ENCODE peak calls at places on chromosomes 5 and 9, in ten cellular contexts. U is WTC11, Y is H1, G is A549, R is SK-N-SH, M is K562, S is endothelial cell of umbilical vein, N is GM12878, I is HCT116, Q is HepG2. Z is an unnamed sample.

GRCh38 chr9:14993891-14994554 is 83.8 kb upstream of the FREM1 start:
- DNase-seq in R (no peak), I (no peak), N (no peak), U (no peak), G (no peak), M (no peak), Y (no peak), S (peak), Q (no peak), Z (no peak)

GRCh38 chr5:143536364-143536763 is 132.9 kb upstream of the NR3C1 start:
- DNase-seq in Q (peak), I (peak), U (no peak), G (peak), Y (no peak), S (peak), R (no peak), M (no peak), N (no peak), Z (no peak)

GRCh38 chr9:136403538-136403914 is 3.6 kb upstream of the SNAPC4 start:
- DNase-seq in I (no peak), G (no peak), Q (no peak), U (no peak), N (peak), Y (no peak), R (no peak), M (no peak), S (no peak), Z (no peak)

GRCh38 chr5:134509308-134510040 is 16.0 kb upstream of the JADE2 start:
- DNase-seq in G (no peak), S (no peak), U (no peak), Y (no peak), Q (peak), I (peak), M (no peak), R (peak), N (no peak), Z (peak)

GRCh38 chr5:2697446-2698200 is 53.9 kb downstream of the IRX2 start:
- DNase-seq in Y (no peak), M (peak), G (no peak), R (no peak), Q (no peak), I (no peak), N (no peak), U (no peak), S (no peak), Z (no peak)

GRCh38 chr5:40154194-40154593 is 525.5 kb upstream of the PTGER4 start:
- DNase-seq in U (no peak), Q (no peak), M (no peak), I (no peak), G (no peak), N (no peak), R (no peak), Y (no peak), S (no peak), Z (no peak)

GRCh38 chr5:154712518-154713437 is 42.4 kb upstream of the LARP1 start:
- DNase-seq in U (peak), R (no peak), Q (no peak), N (no peak), I (peak), G (no peak), S (no peak), M (no peak), Y (peak), Z (no peak)

GRCh38 chr5:14640765-14641164 is 23.8 kb upstream of the OTULIN start:
- DNase-seq in M (no peak), R (no peak), N (no peak), Q (no peak), Y (no peak), G (no peak), S (no peak), U (peak), I (no peak), Z (no peak)

GRCh38 chr9:137270929-137271695 is 6.4 kb upstream of the TOR4A start:
- DNase-seq in Q (no peak), Y (no peak), S (no peak), R (no peak), G (no peak), U (no peak), M (no peak), N (no peak), I (no peak), Z (no peak)

GRCh38 chr5:82244854-82245635 is 33.1 kb downstream of the RPS23 start:
- DNase-seq in N (no peak), U (no peak), S (no peak), I (no peak), G (no peak), R (no peak), M (peak), Q (peak), Y (no peak), Z (no peak)

GRCh38 chr5:97111004-97111403 is 31.4 kb downstream of the LIX1 start:
- DNase-seq in R (no peak), U (no peak), I (no peak), M (no peak), S (no peak), Y (no peak), Q (no peak), N (no peak), G (no peak), Z (no peak)

GRCh38 chr9:89635007-89635742 is 30.4 kb downstream of the GADD45G start:
- DNase-seq in Q (no peak), M (no peak), U (no peak), Y (no peak), I (no peak), N (no peak), G (no peak), R (no peak), S (no peak), Z (no peak)

GRCh38 chr9:128166169-128166568 is 6.1 kb downstream of the BBLN start:
- DNase-seq in Y (no peak), G (no peak), U (no peak), Q (no peak), R (no peak), I (no peak), N (no peak), S (no peak), M (no peak), Z (no peak)

GRCh38 chr9:115548826-115549225 is 430.9 kb upstream of the TNC start:
- DNase-seq in Q (no peak), N (no peak), G (no peak), U (no peak), M (no peak), Y (no peak), R (no peak), S (no peak), I (no peak), Z (no peak)

GRCh38 chr5:180785151-180785781 is 17.3 kb downstream of the MGAT1 start:
- DNase-seq in S (peak), I (no peak), R (no peak), N (no peak), G (no peak), M (no peak), U (peak), Q (peak), Y (no peak), Z (no peak)

GRCh38 chr5:119417891-119418781 is 34.2 kb upstream of the HSD17B4 start:
- DNase-seq in U (no peak), S (no peak), G (no peak), Q (no peak), M (peak), N (no peak), Y (no peak), R (no peak), I (no peak), Z (peak)

GRCh38 chr9:101764455-101764854 is 26.0 kb upstream of the GRIN3A start:
- DNase-seq in Y (no peak), S (no peak), M (no peak), G (no peak), Q (no peak), R (no peak), I (no peak), N (no peak), U (no peak), Z (no peak)

GRCh38 chr9:37255187-37255586 is 134.8 kb downstream of the ZCCHC7 start:
- DNase-seq in R (no peak), M (no peak), G (no peak), S (no peak), Y (no peak), U (no peak), N (no peak), I (no peak), Q (no peak), Z (no peak)

GRCh38 chr9:90559075-90560073 is 83.2 kb downstream of the DIRAS2 start:
- DNase-seq in N (no peak), U (no peak), Q (no peak), Y (no peak), I (no peak), S (no peak), R (no peak), M (no peak), G (no peak), Z (no peak)

GRCh38 chr5:136133416-136134383 is 1.1 kb downstream of the SMAD5 start:
- DNase-seq in I (no peak), Y (no peak), N (no peak), U (peak), M (peak), G (peak), Q (peak), R (peak), S (peak), Z (peak)

GRCh38 chr5:157603333-157604190 is 28.0 kb upstream of the ADAM19 start:
- DNase-seq in G (peak), S (peak), R (no peak), N (no peak), I (peak), M (no peak), U (no peak), Q (peak), Y (no peak), Z (peak)

GRCh38 chr5:149546974-149547373 is 4.3 kb downstream of the CSNK1A1 start:
- DNase-seq in R (no peak), Y (no peak), U (no peak), Q (no peak), N (no peak), I (no peak), S (no peak), M (no peak), G (no peak), Z (no peak)

GRCh38 chr5:67921004-67921601 is 294.5 kb upstream of the PIK3R1 start:
- DNase-seq in S (no peak), U (no peak), Y (no peak), I (no peak), M (no peak), N (no peak), Q (no peak), G (no peak), R (no peak), Z (no peak)

GRCh38 chr9:7976856-7977255 is 177.3 kb upstream of the DMAC1 start:
- DNase-seq in Y (no peak), I (no peak), Q (no peak), M (no peak), S (no peak), R (no peak), N (no peak), U (no peak), G (no peak), Z (peak)

GRCh38 chr5:80064124-80064523 is 29.0 kb downstream of the THBS4 start:
- DNase-seq in M (no peak), I (no peak), Q (no peak), G (no peak), Y (no peak), R (no peak), N (no peak), S (no peak), U (no peak), Z (no peak)

GRCh38 chr5:180334176-180334575 is 19.0 kb downstream of the GFPT2 start:
- DNase-seq in Y (no peak), Q (no peak), I (no peak), R (no peak), U (no peak), G (no peak), N (no peak), S (no peak), M (no peak), Z (no peak)

DNA sequence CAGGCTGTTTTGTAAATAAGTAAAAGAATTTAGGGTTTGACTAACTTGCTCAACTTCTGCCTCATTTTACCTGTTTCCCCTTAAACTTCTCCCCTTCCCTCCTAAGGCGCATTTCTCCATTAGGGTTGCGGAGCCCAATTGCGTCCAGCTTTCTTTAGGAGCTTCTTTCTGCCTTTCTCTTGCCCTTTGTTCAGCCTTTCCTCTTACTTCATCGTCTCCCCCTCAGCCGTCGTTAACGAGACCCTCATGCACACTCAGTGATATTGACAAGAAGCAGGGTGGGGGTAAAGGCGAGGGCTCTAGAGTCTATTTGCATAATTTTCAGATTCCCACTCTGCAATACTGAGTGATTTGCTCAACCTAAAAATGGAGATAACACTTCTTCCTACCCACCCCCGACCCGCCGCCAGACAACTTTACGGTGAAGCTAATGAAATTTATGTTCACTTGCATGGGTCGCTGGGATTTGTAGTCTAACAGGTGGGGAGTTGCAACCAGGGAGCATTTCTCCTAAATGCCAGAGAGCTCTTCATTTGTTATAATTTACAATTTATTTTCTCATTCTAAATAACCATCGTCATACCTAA is 1.3 kb upstream of the TBC1D2 start:
- DNase-seq in G (no peak), R (peak), M (peak), Q (no peak), I (no peak), U (no peak), Y (no peak), S (no peak), N (no peak), Z (peak)
- TF ChIP-seq MAX in G (no peak), R (no peak), M (no peak), Q (no peak), I (no peak), U (no peak), Y (no peak), S (no peak), N (no peak), Z (no peak)

GRCh38 chr9:35728041-35728971 is 3.7 kb downstream of the TLN1 start:
- DNase-seq in Q (peak), U (peak), S (peak), M (peak), R (no peak), Y (no peak), G (no peak), I (no peak), N (no peak), Z (peak)
- TF ChIP-seq MAX in Q (no peak), U (no peak), S (no peak), M (no peak), R (peak), Y (no peak), G (no peak), I (no peak), N (peak), Z (peak)

GRCh38 chr9:120265791-120266190 is 314.2 kb downstream of the CDK5RAP2 start:
- DNase-seq in G (no peak), Q (no peak), U (no peak), N (no peak), R (no peak), S (no peak), M (no peak), Y (no peak), I (no peak), Z (no peak)
- TF ChIP-seq MAX in G (no peak), Q (no peak), U (no peak), N (no peak), R (no peak), S (no peak), M (no peak), Y (no peak), I (no peak), Z (no peak)

GRCh38 chr5:112738180-112738560 is 485 bp downstream of the APC start:
- DNase-seq in S (no peak), Q (no peak), R (peak), U (no peak), I (no peak), G (no peak), M (peak), N (no peak), Y (no peak), Z (peak)
- TF ChIP-seq MAX in S (no peak), Q (no peak), R (no peak), U (no peak), I (no peak), G (no peak), M (no peak), N (no peak), Y (no peak), Z (no peak)

GRCh38 chr5:113343343-113343742 is 91.4 kb downstream of the TSSK1B start:
- DNase-seq in Q (no peak), M (no peak), U (no peak), Y (no peak), N (no peak), S (no peak), R (peak), I (no peak), G (no peak), Z (no peak)
- TF ChIP-seq MAX in Q (no peak), M (no peak), U (no peak), Y (no peak), N (no peak), S (no peak), R (no peak), I (no peak), G (no peak), Z (no peak)

Z was measured in NB4.